ENCODE peak calls at places on chromosomes 4 and X, in seven cellular contexts. E is kidney; Q is CD8-positive, alpha-beta T cell; S is fibroblast of mammary gland; H is MM.1S; N is testis; B is IMR-90. K is an unnamed sample.

GRCh38 chr4:22237846-22238513 is 277.9 kb downstream of the ADGRA3 start:
- DNase-seq in H (peak), B (no peak), E (no peak), Q (no peak), N (no peak), S (no peak), K (no peak)

GRCh38 chr4:70877539-70877938 is 24.6 kb upstream of the MOB1B start:
- DNase-seq in Q (no peak), E (no peak), N (no peak), B (no peak), H (no peak), S (no peak), K (no peak)

GRCh38 chrX:136039968-136040367 is 54.7 kb downstream of the SLC9A6 start:
- DNase-seq in N (no peak), H (no peak), B (no peak), S (no peak), Q (no peak), E (no peak), K (no peak)

GRCh38 chr4:100257567-100257966 is 67.3 kb upstream of the DDIT4L start:
- DNase-seq in Q (no peak), S (no peak), E (no peak), N (no peak), H (no peak), B (peak), K (no peak)

GRCh38 chr4:57053508-57053907 is 56.7 kb downstream of the IGFBP7 start:
- DNase-seq in E (no peak), N (no peak), S (peak), Q (no peak), B (peak), H (no peak), K (no peak)

GRCh38 chrX:42128587-42128986 is 205.2 kb upstream of the CASK start:
- DNase-seq in B (no peak), Q (no peak), E (no peak), S (no peak), H (no peak), N (no peak), K (no peak)

GRCh38 chrX:134026732-134027311 is 41.4 kb upstream of the GPC3 start:
- DNase-seq in B (peak), H (peak), E (no peak), S (peak), N (peak), Q (no peak), K (peak)

GRCh38 chr4:42655921-42656735 is 777 bp downstream of the ATP8A1 start:
- DNase-seq in H (peak), Q (no peak), S (no peak), B (no peak), N (peak), E (peak), K (peak)

GRCh38 chr4:14965071-14965470 is 37.2 kb upstream of the CPEB2 start:
- DNase-seq in N (no peak), Q (no peak), E (no peak), S (no peak), B (no peak), H (no peak), K (no peak)

GRCh38 chrX:72349190-72349589 is 43.5 kb upstream of the CITED1 start:
- DNase-seq in S (peak), B (no peak), Q (no peak), H (no peak), N (no peak), E (no peak), K (no peak)

GRCh38 chrX:150361070-150361776 is 1.9 kb upstream of the MAMLD1 start:
- DNase-seq in S (no peak), H (no peak), E (peak), B (peak), Q (no peak), N (peak), K (peak)

GRCh38 chrX:113906168-113906567 is 677.7 kb upstream of the HTR2C start:
- DNase-seq in H (no peak), E (no peak), Q (no peak), N (no peak), B (no peak), S (no peak), K (no peak)

GRCh38 chrX:150258463-150259430 is 104.4 kb upstream of the MAMLD1 start:
- DNase-seq in E (no peak), B (peak), N (no peak), Q (no peak), H (no peak), S (peak), K (no peak)

GRCh38 chr4:47031011-47031678 is at the start of gene GABRB1:
- DNase-seq in Q (no peak), S (peak), H (peak), N (peak), B (peak), E (peak), K (no peak)

GRCh38 chr4:112083587-112084347 is 61.5 kb upstream of the FAM241A start:
- DNase-seq in S (peak), H (no peak), Q (no peak), B (peak), E (no peak), N (no peak), K (no peak)

GRCh38 chr4:25938251-25939186 is 24.5 kb downstream of the SMIM20 start:
- DNase-seq in B (peak), Q (no peak), S (peak), N (no peak), H (no peak), E (no peak), K (no peak)

GRCh38 chrX:13652256-13653021 is 502 bp upstream of the TCEANC start:
- DNase-seq in S (peak), Q (no peak), E (no peak), B (peak), H (no peak), N (no peak), K (no peak)

DNA sequence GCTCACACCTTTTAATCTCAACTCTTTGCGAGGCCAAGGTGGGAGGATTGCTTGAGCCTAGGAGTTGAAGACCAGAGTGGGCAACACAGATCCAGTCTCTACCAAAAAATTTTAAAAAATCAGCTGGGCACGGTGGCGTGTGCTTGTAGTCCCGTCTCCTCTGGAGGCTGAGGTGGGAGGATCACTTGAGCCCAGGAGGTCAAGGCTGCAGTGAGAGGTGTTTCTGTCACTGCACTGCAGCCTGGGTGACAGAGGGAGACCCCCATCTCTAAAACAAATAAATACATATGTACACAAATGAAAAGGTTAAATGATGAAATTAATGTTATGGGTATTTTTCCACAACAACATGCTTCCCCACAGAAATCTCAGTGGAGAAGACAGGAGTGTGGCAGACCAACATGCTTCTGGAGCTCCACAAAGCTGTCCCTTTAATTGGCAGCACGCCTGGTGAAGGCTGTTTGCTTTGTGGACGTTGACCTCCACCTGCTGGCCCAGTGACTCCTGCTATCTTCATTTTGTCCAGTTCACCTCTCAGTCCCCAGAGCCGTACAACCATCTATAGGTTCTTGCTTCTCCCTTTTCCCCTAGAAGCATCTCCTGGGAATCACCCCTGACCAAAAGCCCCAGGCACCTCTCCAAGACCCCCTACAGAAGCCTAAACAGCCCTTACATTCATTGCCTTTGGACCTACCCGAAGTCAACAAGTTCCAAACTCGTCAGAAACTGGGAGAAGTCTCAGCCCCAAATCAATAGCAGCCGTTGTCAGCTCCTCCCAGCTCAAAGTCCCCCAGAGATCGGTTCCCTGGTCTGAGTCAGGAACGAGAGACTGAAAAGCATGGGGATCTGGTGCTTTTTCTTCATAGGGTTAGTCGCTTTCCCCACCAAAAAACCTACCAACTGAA is 36.4 kb upstream of the CD99 start:
- DNase-seq in Q (no peak), H (no peak), N (no peak), E (no peak), B (no peak), S (no peak), K (no peak)
- H3K4me3 ChIP-seq in Q (no peak), H (no peak), N (no peak), E (no peak), B (no peak), S (no peak), K (no peak)

DNA sequence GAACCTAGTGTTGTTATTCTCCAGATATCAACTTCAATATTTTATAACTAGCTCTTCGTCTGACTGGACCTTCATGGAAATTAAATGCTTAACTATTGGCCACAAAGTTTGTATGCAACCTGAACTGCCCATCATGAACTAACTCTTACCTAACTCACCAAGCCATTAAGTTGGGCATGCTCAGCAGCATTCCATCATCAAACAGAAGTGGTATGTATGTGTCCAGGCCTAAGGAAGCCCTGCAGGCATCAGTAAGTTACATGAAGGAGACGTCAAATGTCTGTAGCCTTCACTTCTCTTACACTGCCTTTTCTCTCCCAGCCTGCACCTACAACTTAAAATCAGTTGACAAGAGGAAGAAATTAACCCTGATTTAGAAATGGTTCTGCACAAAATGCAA is 1639.2 kb upstream of the PABPC4L start:
- DNase-seq in S (no peak), Q (no peak), N (no peak), H (no peak), B (no peak), E (no peak), K (no peak)
- H3K4me3 ChIP-seq in S (no peak), Q (no peak), N (no peak), H (no peak), B (no peak), E (no peak), K (no peak)

DNA sequence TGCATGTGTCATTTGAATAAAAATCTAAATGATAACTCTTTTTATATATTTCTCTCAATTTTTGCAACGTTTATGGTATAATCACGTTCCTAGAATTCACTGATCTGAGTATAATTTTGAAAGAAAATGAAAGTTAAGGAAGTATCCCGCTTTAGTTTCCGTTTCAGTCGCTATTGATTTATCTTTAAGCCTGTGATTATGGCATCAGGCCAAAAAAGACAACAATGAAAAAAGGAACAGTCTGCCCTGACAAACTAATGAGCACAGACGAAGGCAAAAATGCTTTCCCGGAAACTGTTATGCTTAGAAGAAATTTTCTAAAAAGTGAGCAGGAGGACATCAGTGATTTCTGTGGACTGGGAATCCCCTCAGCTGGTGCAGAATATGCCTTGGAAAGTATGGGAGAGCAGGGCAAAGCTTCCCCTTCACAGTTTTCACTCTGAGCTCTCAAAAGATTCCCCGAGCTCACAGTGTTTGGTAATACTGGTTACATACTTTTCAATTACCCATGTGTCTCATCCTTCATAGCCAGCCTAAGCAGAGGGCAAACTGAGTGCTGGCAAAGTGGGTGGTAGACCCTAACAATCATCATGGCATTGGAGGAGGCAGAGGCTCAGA is 5.1 kb upstream of the CXCL10 start:
- DNase-seq in H (no peak), B (peak), E (no peak), Q (no peak), S (peak), N (no peak), K (peak)
- H3K4me3 ChIP-seq in H (no peak), B (peak), E (peak), Q (peak), S (peak), N (no peak), K (peak)

DNA sequence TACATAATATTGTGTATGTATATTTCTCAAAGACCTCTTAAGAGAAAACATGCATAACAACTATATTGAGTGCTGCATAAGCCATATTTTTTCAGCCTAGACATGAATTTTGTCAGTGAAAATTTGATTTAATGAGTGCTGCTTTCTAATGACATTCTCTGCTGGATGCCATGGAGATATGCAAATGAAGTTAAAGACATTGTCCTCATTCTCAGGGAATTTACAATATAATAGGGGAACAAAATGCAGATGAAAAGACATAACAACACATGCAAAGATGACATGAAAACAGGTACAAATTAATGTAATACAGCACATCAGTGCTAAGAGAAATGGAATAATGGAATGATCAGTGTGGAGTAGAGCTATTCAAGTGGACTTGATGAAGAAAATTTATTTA is 118.8 kb downstream of the ATOH1 start:
- DNase-seq in E (no peak), S (no peak), Q (no peak), H (no peak), N (no peak), B (no peak), K (no peak)
- H3K4me3 ChIP-seq in E (no peak), S (no peak), Q (no peak), H (no peak), N (no peak), B (no peak), K (no peak)

GRCh38 chr4:150082241-150082640 is 4.0 kb downstream of the DCLK2 start:
- DNase-seq in S (no peak), N (no peak), Q (no peak), E (no peak), B (no peak), H (peak), K (no peak)

GRCh38 chr4:150078041-150078995 is at the start of gene DCLK2:
- DNase-seq in Q (no peak), E (peak), B (peak), S (peak), H (peak), N (peak), K (no peak)

GRCh38 chr4:150078996-150079581 is 844 bp downstream of the DCLK2 start:
- DNase-seq in S (peak), E (peak), N (peak), Q (no peak), B (peak), H (peak), K (no peak)

GRCh38 chr4:150080335-150080734 is 2.1 kb downstream of the DCLK2 start:
- DNase-seq in S (peak), B (peak), Q (no peak), E (no peak), H (no peak), N (no peak), K (no peak)

DNA sequence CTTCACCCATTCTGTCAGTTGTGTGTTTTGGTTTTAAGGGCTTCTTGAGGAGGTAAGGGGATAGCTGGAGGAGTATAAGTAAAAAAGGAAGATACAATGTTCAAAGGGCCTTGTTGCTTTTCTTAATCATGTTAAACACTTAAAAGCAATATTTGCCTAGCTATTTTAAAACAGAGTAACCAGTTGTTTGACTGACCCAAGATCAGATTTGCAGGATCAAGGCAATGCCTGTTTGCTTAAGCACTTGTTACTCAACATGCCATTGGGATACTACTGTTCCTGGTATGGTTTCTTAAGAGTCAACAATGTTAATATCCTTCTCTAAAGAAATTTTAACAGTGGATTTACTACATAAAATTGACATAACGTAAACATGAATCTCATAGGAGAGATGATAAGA is 2.6 kb downstream of the DCLK2 start:
- DNase-seq in B (peak), Q (no peak), E (no peak), S (no peak), H (no peak), N (no peak), K (no peak)
- H3K4me3 ChIP-seq in B (peak), Q (no peak), E (no peak), S (no peak), H (no peak), N (no peak), K (no peak)

GRCh38 chrX:17376381-17377046 is 1.5 kb downstream of the NHS start:
- DNase-seq in Q (no peak), N (peak), S (peak), H (no peak), E (peak), B (no peak), K (no peak)
- H3K4me3 ChIP-seq in Q (no peak), N (peak), S (peak), H (no peak), E (peak), B (peak), K (no peak)

GRCh38 chr4:17024430-17024829 is 126.0 kb upstream of the LDB2 start:
- DNase-seq in Q (no peak), S (peak), N (no peak), E (no peak), H (no peak), B (peak), K (no peak)

GRCh38 chr4:17030543-17030942 is 132.1 kb upstream of the LDB2 start:
- DNase-seq in E (no peak), H (no peak), Q (no peak), S (peak), B (peak), N (no peak), K (no peak)

GRCh38 chr4:17029432-17029831 is 131.0 kb upstream of the LDB2 start:
- DNase-seq in S (no peak), N (no peak), H (no peak), Q (no peak), B (no peak), E (no peak), K (no peak)

GRCh38 chr4:17029964-17030363 is 131.5 kb upstream of the LDB2 start:
- DNase-seq in N (no peak), Q (no peak), S (peak), E (no peak), H (no peak), B (no peak), K (no peak)

DNA sequence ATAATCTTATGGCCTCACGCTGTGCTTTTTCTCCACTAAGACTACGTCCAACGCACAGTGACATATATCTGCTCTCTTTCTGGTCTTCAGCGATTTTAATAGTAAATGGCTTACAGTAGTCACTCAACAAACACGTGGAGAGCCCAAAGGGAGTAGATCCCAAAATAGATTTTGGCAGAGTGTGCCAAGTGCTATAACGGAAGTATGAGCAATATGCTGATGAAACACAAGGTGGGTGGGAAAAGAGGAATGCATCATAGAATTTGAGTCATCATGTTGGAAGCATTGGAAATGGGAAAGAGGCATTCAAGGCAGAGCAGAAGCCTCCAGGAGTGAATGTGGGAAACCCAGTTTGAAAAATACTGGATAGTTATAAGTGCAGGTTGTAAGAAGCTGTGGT is 129.1 kb upstream of the LDB2 start:
- DNase-seq in S (peak), B (peak), H (no peak), N (no peak), E (no peak), Q (no peak), K (no peak)
- H3K4me3 ChIP-seq in S (no peak), B (no peak), H (no peak), N (no peak), E (no peak), Q (no peak), K (no peak)